ENCODE peak calls at places on chromosomes 2 and 18, in four cellular contexts. D is body of pancreas, E is GM23338, Y is A549. O is an unnamed sample. For H3K4me1, the result is how much of the 10 kb centered on the place peaks cover.

GRCh38 chr2:14700753-14701152 is 68.2 kb downstream of the LRATD1 start:
- DNase-seq in D (no peak), E (peak), Y (no peak), O (no peak)

GRCh38 chr2:191571163-191571769 is 106.7 kb upstream of the NABP1 start:
- DNase-seq in D (no peak), E (peak), Y (peak), O (peak)

GRCh38 chr2:13558368-13558767 is 841.6 kb downstream of the TRIB2 start:
- DNase-seq in D (no peak), E (no peak), Y (no peak), O (no peak)

GRCh38 chr2:151156943-151157705 is 104.5 kb downstream of the RBM43 start:
- DNase-seq in D (no peak), E (no peak), Y (no peak), O (peak)

GRCh38 chr2:178414266-178415247 is 36.4 kb downstream of the PRKRA start:
- DNase-seq in D (peak), E (peak), Y (peak), O (peak)

GRCh38 chr2:203656522-203657287 is 49.7 kb upstream of the CD28 start:
- DNase-seq in D (peak), E (peak), Y (no peak), O (no peak)

GRCh38 chr2:133247613-133248012 is 320.6 kb downstream of the NCKAP5 start:
- DNase-seq in D (no peak), E (no peak), Y (no peak), O (no peak)

GRCh38 chr2:170122883-170123547 is 54.9 kb upstream of the MYO3B start:
- DNase-seq in D (no peak), E (no peak), Y (peak), O (no peak)

GRCh38 chr2:96687711-96688640 is 45.4 kb downstream of the FER1L5 start:
- DNase-seq in D (peak), E (no peak), Y (no peak), O (no peak)

GRCh38 chr2:109372614-109373013 is 241.2 kb downstream of the SEPTIN10 start:
- DNase-seq in D (no peak), E (no peak), Y (no peak), O (no peak)

GRCh38 chr2:28543316-28544068 is 47.6 kb downstream of the PLB1 start:
- DNase-seq in D (no peak), E (no peak), Y (no peak), O (peak)

GRCh38 chr2:72579595-72580180 is 246.1 kb downstream of the EXOC6B start:
- DNase-seq in D (no peak), E (peak), Y (no peak), O (peak)

GRCh38 chr2:216539791-216540241 is 41.2 kb downstream of the RPL37A start:
- DNase-seq in D (peak), E (no peak), Y (no peak), O (no peak)

GRCh38 chr2:227774011-227774624 is 28.4 kb downstream of the SCYGR8 start:
- DNase-seq in D (no peak), E (peak), Y (no peak), O (no peak)

GRCh38 chr2:151928380-151928779 is 100.2 kb upstream of the ARL5A start:
- DNase-seq in D (no peak), E (no peak), Y (peak), O (no peak)

GRCh38 chr2:235963853-235964577 is 204.2 kb downstream of the GBX2 start:
- DNase-seq in D (no peak), E (no peak), Y (no peak), O (no peak)

GRCh38 chr18:10149768-10150556 is 236.1 kb downstream of the VAPA start:
- DNase-seq in D (no peak), E (no peak), Y (no peak), O (no peak)

GRCh38 chr18:74139888-74140287 is 7.7 kb downstream of the FBXO15 start:
- DNase-seq in D (no peak), E (no peak), Y (no peak), O (no peak)

GRCh38 chr2:238108423-238109201 is 8.5 kb downstream of the ESPNL start:
- DNase-seq in D (peak), E (peak), Y (no peak), O (no peak)

GRCh38 chr18:57915848-57916596 is 112.9 kb upstream of the ATP8B1 start:
- DNase-seq in D (no peak), E (no peak), Y (no peak), O (no peak)

GRCh38 chr2:117770696-117771095 is 43.8 kb upstream of the DDX18 start:
- DNase-seq in D (no peak), E (no peak), Y (no peak), O (no peak)

GRCh38 chr2:117774716-117775115 is 39.8 kb upstream of the DDX18 start:
- DNase-seq in D (no peak), E (no peak), Y (no peak), O (no peak)

GRCh38 chr2:117775820-117776219 is 38.7 kb upstream of the DDX18 start:
- DNase-seq in D (no peak), E (no peak), Y (no peak), O (no peak)

GRCh38 chr2:117776888-117777287 is 37.6 kb upstream of the DDX18 start:
- DNase-seq in D (no peak), E (no peak), Y (no peak), O (no peak)

DNA sequence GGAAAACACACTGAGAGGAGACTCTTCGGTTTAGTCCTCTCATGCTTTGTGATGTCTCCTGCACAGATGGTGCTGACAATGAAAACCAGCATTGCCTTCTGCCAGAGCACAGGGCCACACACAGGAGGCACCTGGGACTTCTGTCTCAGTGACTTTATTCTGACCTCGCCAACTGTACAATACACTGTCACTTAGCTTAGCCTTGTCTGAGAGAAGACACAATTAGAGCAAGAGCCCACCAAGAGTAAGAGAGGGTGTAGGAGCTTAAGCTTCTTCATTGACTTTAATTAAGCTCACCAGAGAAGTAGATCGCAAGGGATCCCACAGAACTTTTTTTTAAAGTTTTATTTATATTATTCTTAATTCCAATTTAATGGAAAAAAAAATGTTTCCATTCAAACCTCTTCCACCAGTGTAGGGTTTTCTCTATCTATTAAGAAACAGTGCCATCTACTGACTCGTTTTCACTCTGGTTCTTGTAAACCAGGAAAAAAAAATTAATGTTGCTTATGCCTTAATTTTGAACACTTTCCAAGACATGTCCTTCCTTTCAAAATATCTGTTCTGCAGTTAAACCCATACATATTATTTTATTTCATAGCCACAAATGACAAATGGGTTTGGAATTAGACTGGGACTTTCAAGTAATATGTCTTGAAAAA is 42.4 kb upstream of the DDX18 start:
- DNase-seq in D (no peak), E (peak), Y (peak), O (peak)
- H3K4me1 ChIP-seq in D (under half), E (under half), Y (under half), O (under half)

DNA sequence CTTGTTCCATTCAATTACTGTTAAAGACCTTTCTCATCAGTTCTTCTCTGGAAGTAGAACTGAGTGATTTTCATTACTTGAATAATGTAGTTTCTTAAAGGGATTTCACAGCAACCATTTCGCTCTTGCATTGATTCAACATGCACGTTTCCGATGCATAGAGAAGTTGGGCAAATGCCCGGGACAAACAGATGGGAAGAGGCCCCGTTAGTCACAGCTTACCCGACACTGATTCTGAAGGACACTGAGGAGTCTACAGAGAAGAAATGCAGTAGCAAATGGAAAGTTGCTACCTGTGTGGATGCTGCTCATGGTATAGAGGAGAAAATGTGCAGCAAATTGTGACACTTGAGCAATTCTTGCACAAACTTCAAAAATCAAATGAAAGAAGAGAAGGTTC is 32.3 kb upstream of the GCG start:
- DNase-seq in D (no peak), E (no peak), Y (no peak), O (no peak)
- H3K27ac ChIP-seq in D (no peak), E (no peak), Y (no peak), O (no peak)

GRCh38 chr18:37254973-37255372 is 310.6 kb downstream of the CELF4 start:
- DNase-seq in D (no peak), E (no peak), Y (no peak), O (no peak)
- H3K4me3 ChIP-seq in D (no peak), E (peak), Y (no peak), O (no peak)

DNA sequence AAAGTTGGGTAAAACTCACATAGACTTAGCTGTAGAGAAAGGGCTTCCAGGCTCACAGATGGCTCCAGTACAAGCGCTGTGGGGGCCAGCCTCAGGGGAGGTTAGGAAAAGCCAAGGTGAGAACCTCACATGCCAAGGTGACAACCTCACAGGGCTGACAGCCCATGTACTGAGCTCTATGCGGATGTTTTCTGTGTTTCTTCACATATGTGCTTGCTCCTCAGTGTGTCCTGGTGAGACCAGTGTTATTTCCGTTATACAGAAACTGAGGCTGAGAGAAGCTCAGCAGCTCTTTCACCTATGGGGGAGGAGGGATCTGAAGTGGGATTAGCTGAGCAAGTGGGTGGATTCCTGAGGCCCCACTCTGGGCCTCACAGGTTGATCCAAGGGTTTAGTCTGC is 67.3 kb downstream of the INPP4A start:
- DNase-seq in D (no peak), E (no peak), Y (no peak), O (no peak)
- H3K4me1 ChIP-seq in D (under half), E (under half), Y (under half), O (under half)

GRCh38 chr2:9655441-9656269 is 24.9 kb upstream of the YWHAQ start:
- DNase-seq in D (no peak), E (no peak), Y (no peak), O (peak)

GRCh38 chr2:9657731-9658130 is 26.9 kb upstream of the YWHAQ start:
- DNase-seq in D (no peak), E (no peak), Y (no peak), O (no peak)

GRCh38 chr2:9654429-9655100 is 23.8 kb upstream of the YWHAQ start:
- DNase-seq in D (no peak), E (no peak), Y (no peak), O (peak)

GRCh38 chr2:9657083-9657482 is 26.3 kb upstream of the YWHAQ start:
- DNase-seq in D (no peak), E (no peak), Y (no peak), O (no peak)

GRCh38 chr2:9656270-9656766 is 25.5 kb upstream of the YWHAQ start:
- DNase-seq in D (no peak), E (no peak), Y (peak), O (peak)
- H3K27ac ChIP-seq in D (no peak), E (no peak), Y (peak), O (no peak)

GRCh38 chr2:197920088-197920487 is 115.7 kb downstream of the PLCL1 start:
- DNase-seq in D (no peak), E (no peak), Y (no peak), O (no peak)
- H3K4me3 ChIP-seq in D (no peak), E (no peak), Y (no peak), O (no peak)

DNA sequence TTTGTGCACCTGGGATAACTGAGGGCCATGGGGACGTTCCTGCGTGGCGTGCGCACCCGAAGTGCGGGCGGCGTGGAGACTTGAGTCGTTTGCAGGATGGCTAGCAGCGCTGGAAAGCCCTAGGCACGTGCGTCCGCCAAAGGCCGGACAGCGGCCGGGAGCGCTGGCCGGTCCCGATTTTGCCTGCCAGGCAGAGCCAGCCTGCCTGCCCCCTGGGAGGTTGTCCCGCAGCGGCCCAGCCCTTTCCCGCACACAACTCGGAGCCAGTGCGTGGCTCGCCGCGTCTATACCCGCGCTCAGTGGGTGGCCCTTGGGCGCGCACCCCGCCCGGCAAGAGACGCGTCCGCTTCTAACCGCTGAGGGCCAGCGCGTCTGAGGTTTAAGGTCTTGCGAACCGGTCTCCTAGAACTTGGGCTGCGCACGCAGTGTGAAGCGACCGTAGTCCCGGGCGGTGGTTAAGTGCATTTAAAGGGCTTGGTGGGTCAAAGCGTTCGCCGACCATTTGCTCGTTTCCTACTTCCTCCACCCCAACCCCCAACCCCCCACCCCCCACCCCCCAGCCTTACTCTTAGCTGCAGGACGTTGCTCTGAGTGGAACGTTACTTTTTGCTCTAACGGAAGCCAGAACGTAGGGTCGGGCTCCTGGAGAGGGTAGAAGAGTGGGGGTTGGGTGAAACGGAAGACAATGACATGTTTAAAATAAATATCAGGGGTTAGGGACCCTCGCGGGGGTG is 627 bp downstream of the CDCA7 start:
- DNase-seq in D (peak), E (peak), Y (peak), O (peak)
- H3K4me1 ChIP-seq in D (under half), E (under half), Y (under half), O (under half)